ENCODE peak calls at places on chromosomes 5 and 9, in ten cellular contexts. B, E, A, L, Z, J, V, Y, H and G are unnamed samples.

GRCh38 chr9:121753802-121754654 is 102.6 kb downstream of the DAB2IP start:
- DNase-seq in B (no peak), E (no peak), A (no peak), L (peak), Z (no peak), J (no peak), V (no peak), Y (no peak), H (no peak), G (no peak)

GRCh38 chr9:3431890-3432289 is 93.9 kb downstream of the RFX3 start:
- DNase-seq in B (no peak), E (no peak), A (no peak), L (no peak), Z (no peak), J (no peak), V (no peak), Y (no peak), H (no peak), G (no peak)

GRCh38 chr5:37720550-37720952 is 119.3 kb downstream of the GDNF start:
- DNase-seq in B (no peak), E (no peak), A (no peak), L (no peak), Z (no peak), J (no peak), V (no peak), Y (no peak), H (no peak), G (no peak)

GRCh38 chr9:95197692-95198271 is 119.7 kb downstream of the FANCC start:
- DNase-seq in B (no peak), E (no peak), A (no peak), L (no peak), Z (no peak), J (no peak), V (no peak), Y (peak), H (peak), G (no peak)

GRCh38 chr5:56078675-56079500 is 84.1 kb upstream of the IL6ST start:
- DNase-seq in B (peak), E (no peak), A (peak), L (no peak), Z (no peak), J (no peak), V (no peak), Y (no peak), H (peak), G (no peak)

GRCh38 chr5:180173875-180174586 is 35.0 kb downstream of the RASGEF1C start:
- DNase-seq in B (no peak), E (no peak), A (no peak), L (no peak), Z (no peak), J (no peak), V (no peak), Y (no peak), H (no peak), G (no peak)

GRCh38 chr5:59178071-59178470 is 595.2 kb downstream of the RAB3C start:
- DNase-seq in B (no peak), E (no peak), A (no peak), L (no peak), Z (no peak), J (no peak), V (no peak), Y (no peak), H (no peak), G (no peak)

GRCh38 chr5:154967419-154968024 is 26.6 kb downstream of the MRPL22 start:
- DNase-seq in B (no peak), E (peak), A (no peak), L (no peak), Z (no peak), J (no peak), V (no peak), Y (no peak), H (peak), G (peak)

GRCh38 chr9:1980387-1980786 is 34.8 kb upstream of the SMARCA2 start:
- DNase-seq in B (no peak), E (no peak), A (no peak), L (no peak), Z (no peak), J (no peak), V (no peak), Y (no peak), H (no peak), G (no peak)

GRCh38 chr5:2260211-2260985 is 377.7 kb upstream of the IRX4 start:
- DNase-seq in B (no peak), E (no peak), A (no peak), L (no peak), Z (no peak), J (no peak), V (no peak), Y (no peak), H (no peak), G (no peak)

GRCh38 chr9:109430231-109430630 is 67.9 kb downstream of the PTPN3 start:
- DNase-seq in B (no peak), E (peak), A (no peak), L (no peak), Z (no peak), J (no peak), V (no peak), Y (no peak), H (no peak), G (no peak)

GRCh38 chr5:139287890-139288635 is 5.5 kb upstream of the MATR3 start:
- DNase-seq in B (no peak), E (no peak), A (no peak), L (no peak), Z (no peak), J (no peak), V (no peak), Y (no peak), H (peak), G (no peak)

GRCh38 chr5:141778683-141779082 is 96.7 kb upstream of the ARAP3 start:
- DNase-seq in B (no peak), E (no peak), A (no peak), L (no peak), Z (no peak), J (no peak), V (no peak), Y (no peak), H (no peak), G (peak)

DNA sequence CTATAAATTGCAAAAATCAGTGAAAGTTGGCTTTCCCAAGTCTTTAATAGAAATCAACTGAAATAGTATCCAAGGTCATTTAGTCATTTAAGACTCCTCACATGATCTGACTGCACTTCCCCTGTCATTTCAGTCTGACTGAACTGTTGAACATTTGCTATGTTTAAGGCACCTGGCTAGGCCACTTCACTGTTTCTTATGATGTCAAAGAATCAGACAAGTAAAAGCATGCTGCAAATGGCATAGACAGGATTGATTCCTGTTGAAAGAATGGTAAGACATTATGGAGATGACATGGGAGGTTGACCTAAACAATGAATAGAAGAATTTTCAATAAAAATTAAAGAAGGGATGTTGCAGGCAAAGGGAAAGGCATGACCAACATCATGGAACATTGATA is 502.1 kb downstream of the NFIB start:
- DNase-seq in B (no peak), E (no peak), A (no peak), L (no peak), Z (no peak), J (no peak), V (no peak), Y (no peak), H (no peak), G (no peak)
- TF ChIP-seq CTCF in B (no peak), E (no peak), A (no peak), L (no peak), Z (no peak), J (no peak), V (no peak), Y (no peak), H (no peak), G (no peak)

GRCh38 chr5:74673011-74673790 is 11.8 kb upstream of the HEXB start:
- DNase-seq in B (peak), E (peak), A (peak), L (no peak), Z (no peak), J (no peak), V (no peak), Y (no peak), H (peak), G (no peak)
- TF ChIP-seq CTCF in B (peak), E (peak), A (peak), L (peak), Z (peak), J (peak), V (peak), Y (peak), H (peak), G (peak)

GRCh38 chr5:43401827-43402226 is 10.4 kb downstream of the CCL28 start:
- DNase-seq in B (no peak), E (no peak), A (no peak), L (no peak), Z (no peak), J (no peak), V (no peak), Y (no peak), H (peak), G (no peak)
- TF ChIP-seq CTCF in B (no peak), E (peak), A (no peak), L (no peak), Z (peak), J (no peak), V (no peak), Y (peak), H (no peak), G (no peak)

GRCh38 chr5:133934311-133934710 is 34.1 kb downstream of the C5orf15 start:
- DNase-seq in B (no peak), E (no peak), A (no peak), L (no peak), Z (no peak), J (no peak), V (no peak), Y (no peak), H (no peak), G (no peak)
- TF ChIP-seq CTCF in B (no peak), E (no peak), A (no peak), L (no peak), Z (no peak), J (no peak), V (no peak), Y (no peak), H (no peak), G (no peak)

GRCh38 chr9:89236955-89237573 is 58.4 kb upstream of the SHC3 start:
- DNase-seq in B (no peak), E (no peak), A (no peak), L (no peak), Z (no peak), J (no peak), V (no peak), Y (no peak), H (peak), G (no peak)

GRCh38 chr9:89234186-89234585 is 55.6 kb upstream of the SHC3 start:
- DNase-seq in B (no peak), E (no peak), A (no peak), L (no peak), Z (no peak), J (no peak), V (no peak), Y (no peak), H (no peak), G (no peak)

DNA sequence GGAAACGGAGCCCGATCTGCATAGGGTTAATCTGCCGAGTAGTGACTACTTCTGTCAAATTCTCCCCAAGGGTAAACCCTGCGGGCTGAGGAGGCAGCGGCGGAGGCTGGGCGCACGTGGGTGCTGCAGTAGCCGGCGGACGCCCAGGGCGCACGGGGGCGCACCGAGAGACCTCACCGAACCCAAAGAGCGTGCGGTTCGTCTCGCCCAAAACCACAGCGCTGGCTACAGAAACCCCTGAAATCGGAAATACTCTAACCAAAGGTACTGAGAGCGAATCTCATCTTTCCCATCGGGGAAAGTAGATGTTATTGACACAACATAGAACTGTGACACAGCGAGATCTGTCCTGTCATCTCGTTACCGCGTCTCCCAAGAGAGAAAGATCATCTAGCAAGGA is 56.0 kb upstream of the SHC3 start:
- DNase-seq in B (no peak), E (peak), A (no peak), L (no peak), Z (no peak), J (no peak), V (no peak), Y (no peak), H (no peak), G (peak)
- TF ChIP-seq CTCF in B (peak), E (peak), A (no peak), L (no peak), Z (no peak), J (no peak), V (no peak), Y (no peak), H (no peak), G (no peak)

DNA sequence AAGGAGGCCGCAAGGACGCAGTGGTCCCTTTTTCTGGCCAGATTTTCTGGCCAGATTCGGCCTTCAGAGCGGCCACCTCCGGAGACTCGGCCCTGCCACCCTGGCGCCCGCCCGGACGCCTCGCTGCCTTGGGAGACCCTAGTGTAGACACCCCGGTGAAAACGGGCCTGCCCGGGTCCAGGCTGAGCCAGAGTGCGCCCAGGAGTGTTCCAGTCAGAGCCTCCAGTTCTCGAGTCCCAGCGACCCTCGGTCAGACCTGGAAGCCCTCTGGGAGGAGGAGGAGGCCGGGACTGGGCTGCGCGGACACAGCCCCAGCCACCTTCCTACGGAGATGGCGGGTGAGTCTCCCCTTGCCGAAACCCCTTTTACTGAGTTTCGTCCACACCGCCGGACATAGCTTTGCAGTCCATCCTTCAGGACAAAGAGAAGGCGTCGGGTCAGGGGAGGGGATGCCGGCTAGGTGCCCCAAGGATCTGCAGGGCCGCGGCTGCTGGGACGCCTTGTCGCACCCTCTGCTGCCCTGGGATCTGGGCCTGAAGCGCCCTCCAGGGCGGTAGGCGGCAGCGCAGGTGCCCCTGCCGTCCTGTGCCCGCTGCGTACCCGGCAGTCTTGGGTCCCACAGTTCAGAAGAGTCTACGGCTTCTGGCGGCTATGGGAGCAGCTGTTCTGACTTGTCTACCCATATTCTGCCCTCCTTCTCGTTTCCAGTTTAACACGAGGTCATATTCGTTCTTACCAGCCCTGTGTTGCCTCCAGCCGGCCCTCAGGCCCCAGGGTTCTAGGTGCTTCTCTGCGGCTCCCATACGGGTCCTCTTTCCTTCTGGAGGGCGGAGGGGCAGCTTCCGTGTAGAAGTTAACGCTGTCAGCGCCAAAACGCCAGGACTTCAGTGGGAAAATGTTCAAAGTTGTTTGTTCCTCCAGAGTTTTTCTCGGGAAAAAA is 1771.7 kb upstream of the CDH9 start:
- DNase-seq in B (no peak), E (no peak), A (no peak), L (peak), Z (no peak), J (no peak), V (no peak), Y (no peak), H (no peak), G (no peak)
- TF ChIP-seq CTCF in B (no peak), E (no peak), A (no peak), L (no peak), Z (no peak), J (no peak), V (no peak), Y (no peak), H (no peak), G (no peak)

GRCh38 chr9:129102791-129103594 is 7.6 kb downstream of the CRAT start:
- DNase-seq in B (no peak), E (peak), A (no peak), L (no peak), Z (peak), J (no peak), V (no peak), Y (no peak), H (peak), G (peak)
- TF ChIP-seq CTCF in B (peak), E (peak), A (peak), L (peak), Z (peak), J (no peak), V (peak), Y (peak), H (peak), G (no peak)

GRCh38 chr9:12461759-12462158 is 231.4 kb upstream of the TYRP1 start:
- DNase-seq in B (no peak), E (no peak), A (no peak), L (no peak), Z (no peak), J (no peak), V (no peak), Y (no peak), H (no peak), G (no peak)

GRCh38 chr9:12464368-12464767 is 228.8 kb upstream of the TYRP1 start:
- DNase-seq in B (no peak), E (no peak), A (no peak), L (no peak), Z (no peak), J (no peak), V (no peak), Y (no peak), H (no peak), G (no peak)

GRCh38 chr9:12463641-12464040 is 229.5 kb upstream of the TYRP1 start:
- DNase-seq in B (no peak), E (no peak), A (no peak), L (no peak), Z (no peak), J (no peak), V (no peak), Y (no peak), H (no peak), G (no peak)

GRCh38 chr9:12462861-12463260 is 230.3 kb upstream of the TYRP1 start:
- DNase-seq in B (no peak), E (no peak), A (no peak), L (no peak), Z (no peak), J (no peak), V (no peak), Y (no peak), H (no peak), G (no peak)

DNA sequence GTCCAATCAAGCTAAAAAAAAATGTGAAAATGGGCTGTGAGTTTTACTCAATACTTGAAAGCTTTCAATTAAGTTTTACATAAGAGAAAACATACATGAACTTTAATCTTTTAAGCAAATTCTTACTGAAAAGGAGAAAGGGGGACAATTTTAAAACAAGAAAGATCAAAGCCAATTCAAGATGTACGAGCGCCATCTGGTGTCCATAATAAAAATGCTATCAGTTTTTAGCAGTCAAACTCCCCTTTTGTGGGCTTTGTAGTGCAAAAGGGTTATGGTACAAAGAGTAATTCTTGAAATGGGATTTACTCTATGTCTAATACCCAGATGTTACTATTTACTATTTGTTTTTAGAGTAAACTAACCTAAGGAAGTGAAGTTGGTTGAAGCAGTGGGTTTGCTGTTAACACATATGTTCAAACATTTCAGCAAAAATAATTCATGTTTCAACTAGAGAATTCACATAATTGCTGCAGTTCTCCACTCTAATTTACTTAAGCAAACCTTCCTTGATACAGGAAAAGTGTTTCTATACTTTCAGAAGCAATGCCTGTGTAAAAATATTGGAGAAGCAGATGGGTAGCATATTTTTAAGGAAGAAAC is 228.2 kb upstream of the TYRP1 start:
- DNase-seq in B (no peak), E (peak), A (peak), L (no peak), Z (no peak), J (no peak), V (no peak), Y (peak), H (peak), G (no peak)
- TF ChIP-seq CTCF in B (no peak), E (peak), A (peak), L (no peak), Z (peak), J (peak), V (peak), Y (peak), H (peak), G (peak)

GRCh38 chr5:170268153-170268689 is 29.4 kb downstream of the LCP2 start:
- DNase-seq in B (no peak), E (no peak), A (no peak), L (no peak), Z (no peak), J (no peak), V (no peak), Y (no peak), H (no peak), G (no peak)
- TF ChIP-seq CTCF in B (no peak), E (no peak), A (no peak), L (no peak), Z (no peak), J (no peak), V (no peak), Y (no peak), H (no peak), G (peak)